ENCODE peak calls at places on chromosomes 6 and 20, in seven cellular contexts. J, O, E, L, N, D and S are unnamed samples.

GRCh38 chr20:46690219-46691111 is 1.2 kb upstream of the TP53RK start:
- DNase-seq in D (no peak), O (no peak), J (no peak), L (no peak), E (no peak), N (no peak), S (no peak)

GRCh38 chr6:125753218-125753936 is 3.9 kb downstream of the HEY2 start:
- DNase-seq in J (peak; percentile 77), O (no peak), N (no peak), E (no peak), L (peak; percentile 36), D (no peak), S (no peak)

GRCh38 chr6:111550953-111551352 is 54.7 kb downstream of the TRAF3IP2 start:
- DNase-seq in J (no peak), O (no peak), N (no peak), D (no peak), E (no peak), L (no peak), S (no peak)

GRCh38 chr6:33935439-33936080 is 131.8 kb upstream of the MLN start:
- DNase-seq in E (no peak), J (no peak), N (no peak), D (no peak), L (no peak), O (no peak), S (no peak)

GRCh38 chr6:35723587-35723986 is 13.2 kb upstream of the ARMC12 start:
- DNase-seq in E (no peak), J (no peak), D (no peak), N (no peak), L (no peak), O (no peak), S (no peak)

GRCh38 chr6:7311171-7311570 is 1.8 kb downstream of the SSR1 start:
- DNase-seq in D (no peak), J (no peak), E (no peak), N (no peak), O (no peak), L (no peak), S (no peak)

GRCh38 chr6:113782641-113783040 is 74.5 kb upstream of the MARCKS start:
- DNase-seq in N (no peak), O (no peak), E (no peak), J (no peak), L (no peak), D (no peak), S (no peak)

GRCh38 chr6:25831532-25832306 is at the start of gene SLC17A1:
- DNase-seq in E (no peak), D (peak; percentile 12), J (no peak), N (no peak), L (no peak), O (no peak), S (no peak)

GRCh38 chr6:111850288-111850937 is 22.8 kb downstream of the FYN start:
- DNase-seq in N (peak; percentile 57), L (peak; percentile 43), E (no peak), J (peak; percentile 44), O (no peak), D (no peak), S (no peak)

GRCh38 chr20:23601715-23602114 is 4.0 kb downstream of the CST9 start:
- DNase-seq in D (no peak), L (no peak), N (no peak), E (no peak), J (no peak), O (no peak), S (no peak)

GRCh38 chr20:60009826-60010616 is 51.8 kb downstream of the CDH26 start:
- DNase-seq in N (no peak), D (no peak), E (peak; percentile 57), L (no peak), O (no peak), J (no peak), S (peak; percentile 25)

GRCh38 chr6:131116755-131117360 is 18.4 kb upstream of the AKAP7 start:
- DNase-seq in L (no peak), O (no peak), N (no peak), E (peak; percentile 36), J (no peak), D (no peak), S (no peak)

GRCh38 chr20:48705208-48706115 is 122.3 kb downstream of the PREX1 start:
- DNase-seq in O (no peak), E (no peak), N (no peak), L (no peak), J (no peak), D (no peak), S (no peak)

GRCh38 chr6:89122625-89123024 is 4.8 kb upstream of the SRSF12 start:
- DNase-seq in O (no peak), N (no peak), E (peak; percentile 34), J (peak; percentile 51), D (no peak), L (no peak), S (peak; percentile 7)

GRCh38 chr20:13452470-13453124 is 186.1 kb downstream of the TASP1 start:
- DNase-seq in N (no peak), D (no peak), L (no peak), E (no peak), O (no peak), J (no peak), S (no peak)

GRCh38 chr6:170080169-170080827 is 210.6 kb downstream of the DLL1 start:
- DNase-seq in E (peak; percentile 7), O (no peak), L (peak; percentile 13), J (no peak), N (no peak), D (no peak), S (no peak)

GRCh38 chr6:129031051-129031599 is 148.2 kb downstream of the LAMA2 start:
- DNase-seq in N (no peak), D (no peak), L (no peak), O (no peak), J (no peak), E (no peak), S (no peak)

GRCh38 chr6:372336-372911 is 19.1 kb upstream of the IRF4 start:
- DNase-seq in D (no peak), J (no peak), N (no peak), O (no peak), E (no peak), L (no peak), S (no peak)

GRCh38 chr6:487956-488355 is 96.4 kb downstream of the IRF4 start:
- DNase-seq in E (no peak), O (no peak), J (peak; percentile 86), N (no peak), L (no peak), D (no peak), S (no peak)

GRCh38 chr6:145137425-145137824 is 597.9 kb downstream of the EPM2A start:
- DNase-seq in O (no peak), E (no peak), D (no peak), N (no peak), J (no peak), L (no peak), S (no peak)

GRCh38 chr6:67300430-67301040 is 1334.5 kb upstream of the ADGRB3 start:
- DNase-seq in E (no peak), N (no peak), D (no peak), J (no peak), L (no peak), O (no peak), S (no peak)

GRCh38 chr6:99346595-99346994 is 2.9 kb downstream of the FAXC start:
- DNase-seq in E (no peak), D (no peak), N (no peak), J (no peak), O (no peak), L (no peak), S (no peak)

GRCh38 chr6:123276439-123277045 is 280.5 kb downstream of the CLVS2 start:
- DNase-seq in J (no peak), L (no peak), D (no peak), N (no peak), E (peak; percentile 12), O (no peak), S (no peak)

GRCh38 chr6:163507965-163508364 is 93.4 kb downstream of the QKI start:
- DNase-seq in D (no peak), J (no peak), E (no peak), O (no peak), L (no peak), N (no peak), S (no peak)

GRCh38 chr6:30654798-30655742 is 8.1 kb downstream of the C6orf136 start:
- DNase-seq in E (no peak), N (no peak), J (no peak), O (no peak), L (no peak), D (no peak), S (no peak)